ENCODE peak calls at places on chromosomes 4 and X, in five cellular contexts. A is A549, H is GM12878, R is IMR-90, N is K562. I is an unnamed sample.

GRCh38 chr4:48603366-48604003 is 113.4 kb downstream of the ZAR1 start:
- DNase-seq in A (no peak), H (no peak), R (no peak), N (no peak), I (no peak)

GRCh38 chr4:76745264-76745663 is 152.7 kb downstream of the SOWAHB start:
- DNase-seq in A (no peak), N (no peak), H (no peak), R (peak), I (no peak)

GRCh38 chrX:11367609-11368430 is 74.6 kb downstream of the AMELX start:
- DNase-seq in A (no peak), N (peak), H (no peak), R (peak), I (no peak)

GRCh38 chrX:144896323-144896722 is 351.0 kb upstream of the SPANXN1 start:
- DNase-seq in A (no peak), R (no peak), N (no peak), H (no peak), I (no peak)

GRCh38 chr4:184907216-184907615 is 81.4 kb upstream of the ACSL1 start:
- DNase-seq in R (no peak), A (no peak), H (no peak), N (no peak), I (no peak)

GRCh38 chrX:700936-701335 is 70.3 kb downstream of the SHOX start:
- DNase-seq in N (no peak), R (no peak), H (no peak), A (no peak), I (no peak)

GRCh38 chrX:75547783-75548182 is 24.9 kb upstream of the ZDHHC15 start:
- DNase-seq in R (no peak), H (no peak), A (no peak), N (no peak), I (no peak)

GRCh38 chr4:112908511-112908910 is 140.9 kb upstream of the ANK2 start:
- DNase-seq in R (no peak), N (no peak), A (no peak), H (no peak), I (no peak)

GRCh38 chr4:101065346-101065745 is 282.0 kb downstream of the PPP3CA start:
- DNase-seq in N (no peak), R (no peak), A (no peak), H (no peak), I (no peak)

GRCh38 chrX:13428055-13428786 is 108.4 kb upstream of the ATXN3L start:
- DNase-seq in R (peak), A (peak), N (no peak), H (no peak), I (no peak)

GRCh38 chrX:31224321-31225012 is 152.6 kb upstream of the FTHL17 start:
- DNase-seq in H (no peak), R (no peak), A (no peak), N (no peak), I (no peak)

GRCh38 chr4:158728256-158728655 is 5.1 kb upstream of the PPID start:
- DNase-seq in R (no peak), A (no peak), N (no peak), H (no peak), I (no peak)

GRCh38 chrX:12946406-12946805 is 28.5 kb upstream of the TMSB4X start:
- DNase-seq in A (no peak), N (no peak), H (no peak), R (no peak), I (no peak)

GRCh38 chr4:7971881-7972500 is 32.3 kb upstream of the AFAP1 start:
- DNase-seq in N (no peak), R (no peak), H (no peak), A (no peak), I (no peak)

GRCh38 chr4:108433832-108434231 is 186.5 kb upstream of the RPL34 start:
- DNase-seq in H (no peak), N (no peak), R (peak), A (no peak), I (no peak)

GRCh38 chrX:64152857-64153256 is 52.7 kb downstream of the AMER1 start:
- DNase-seq in R (no peak), A (no peak), N (no peak), H (no peak), I (no peak)

GRCh38 chr4:112296949-112297483 is at the start of gene ALPK1:
- DNase-seq in N (no peak), A (peak), H (no peak), R (peak), I (peak)

GRCh38 chrX:47690175-47690574 is 31.2 kb upstream of the UXT start:
- DNase-seq in N (no peak), R (no peak), A (no peak), H (no peak), I (no peak)

GRCh38 chrX:50893466-50893865 is 17.1 kb upstream of the BMP15 start:
- DNase-seq in H (no peak), A (no peak), N (no peak), R (no peak), I (no peak)

GRCh38 chrX:44874481-44875184 is 1.6 kb downstream of the KDM6A start:
- DNase-seq in R (peak), N (peak), H (no peak), A (peak), I (peak)

GRCh38 chr4:181950372-181951127 is 292.7 kb upstream of the TENM3 start:
- DNase-seq in A (no peak), H (no peak), N (no peak), R (no peak), I (no peak)

GRCh38 chr4:74933562-74934015 is 673 bp downstream of the PARM1 start:
- DNase-seq in A (no peak), N (no peak), H (no peak), R (no peak), I (peak)

GRCh38 chr4:127856485-127857447 is 23.9 kb upstream of the PLK4 start:
- DNase-seq in A (no peak), H (peak), N (no peak), R (peak), I (no peak)

GRCh38 chr4:141283152-141283551 is 62.5 kb downstream of the ZNF330 start:
- DNase-seq in N (no peak), H (no peak), A (no peak), R (no peak), I (no peak)

GRCh38 chr4:38310446-38311043 is 350.3 kb downstream of the PTTG2 start:
- DNase-seq in N (no peak), H (peak), R (no peak), A (no peak), I (no peak)

GRCh38 chrX:133414399-133415275 is 652 bp downstream of the GPC4 start:
- DNase-seq in N (no peak), R (no peak), H (no peak), A (no peak), I (peak)

GRCh38 chrX:153984351-153985178 is 12.0 kb downstream of the TMEM187 start:
- DNase-seq in R (no peak), N (peak), A (no peak), H (no peak), I (no peak)

GRCh38 chrX:8783100-8784098 is 17.8 kb downstream of the FAM9A start:
- DNase-seq in N (peak), A (peak), R (peak), H (no peak), I (peak)

GRCh38 chrX:39674771-39675553 is 422.8 kb downstream of the BCOR start:
- DNase-seq in H (no peak), N (no peak), A (no peak), R (no peak), I (no peak)

GRCh38 chrX:40008841-40009461 is 88.8 kb downstream of the BCOR start:
- DNase-seq in R (no peak), H (no peak), A (no peak), N (no peak), I (no peak)

GRCh38 chrX:119004920-119005524 is 30.6 kb downstream of the LONRF3 start:
- DNase-seq in A (peak), H (no peak), N (peak), R (peak), I (peak)

GRCh38 chr4:77601614-77602187 is 3.9 kb upstream of the CXCL13 start:
- DNase-seq in N (no peak), R (no peak), H (no peak), A (no peak), I (no peak)

GRCh38 chrX:2568125-2568524 is 67.3 kb upstream of the DHRSX start:
- DNase-seq in R (no peak), N (no peak), H (no peak), A (no peak), I (no peak)

GRCh38 chrX:119694601-119695534 is 1.9 kb upstream of the SEPTIN6 start:
- DNase-seq in R (no peak), H (no peak), A (no peak), N (no peak), I (no peak)

GRCh38 chr4:151039733-151040132 is 24.6 kb upstream of the LRBA start:
- DNase-seq in N (no peak), H (no peak), R (no peak), A (no peak), I (no peak)

GRCh38 chrX:86830685-86831084 is 682.4 kb downstream of the DACH2 start:
- DNase-seq in H (no peak), N (no peak), A (no peak), R (no peak), I (no peak)
- TF ChIP-seq BHLHE40 in H (no peak), N (no peak), A (no peak), R (no peak), I (no peak)

GRCh38 chrX:73069365-73070035 is 9.8 kb downstream of the PABPC1L2A start:
- DNase-seq in N (no peak), H (no peak), A (no peak), R (no peak), I (no peak)
- TF ChIP-seq BHLHE40 in N (no peak), H (no peak), A (no peak), R (no peak), I (no peak)

GRCh38 chr4:87100093-87100634 is 120.3 kb downstream of the KLHL8 start:
- DNase-seq in A (no peak), H (no peak), R (no peak), N (no peak), I (no peak)
- TF ChIP-seq BHLHE40 in A (no peak), H (no peak), R (no peak), N (no peak), I (no peak)

DNA sequence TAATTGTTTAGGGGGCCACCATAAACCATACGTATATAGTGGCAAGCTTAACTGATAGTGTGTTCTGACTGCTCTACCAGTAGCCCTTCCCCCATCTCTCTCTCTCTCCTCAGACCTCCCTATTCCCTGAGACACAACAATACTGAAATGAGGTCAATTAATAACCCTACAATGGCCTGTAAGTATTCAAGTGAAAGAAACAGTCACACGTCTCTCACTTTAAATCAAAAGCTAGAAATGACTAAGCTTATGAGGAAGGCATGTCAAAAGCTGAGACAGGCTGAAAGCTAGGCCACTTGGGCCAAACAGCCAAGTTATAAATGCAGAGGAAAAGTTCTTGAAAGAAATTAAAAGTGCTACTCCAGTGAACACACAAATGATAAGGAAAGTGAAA is 78.0 kb downstream of the PRDM5 start:
- DNase-seq in R (no peak), N (no peak), A (no peak), H (peak), I (no peak)
- TF ChIP-seq BHLHE40 in R (no peak), N (no peak), A (no peak), H (peak), I (no peak)

DNA sequence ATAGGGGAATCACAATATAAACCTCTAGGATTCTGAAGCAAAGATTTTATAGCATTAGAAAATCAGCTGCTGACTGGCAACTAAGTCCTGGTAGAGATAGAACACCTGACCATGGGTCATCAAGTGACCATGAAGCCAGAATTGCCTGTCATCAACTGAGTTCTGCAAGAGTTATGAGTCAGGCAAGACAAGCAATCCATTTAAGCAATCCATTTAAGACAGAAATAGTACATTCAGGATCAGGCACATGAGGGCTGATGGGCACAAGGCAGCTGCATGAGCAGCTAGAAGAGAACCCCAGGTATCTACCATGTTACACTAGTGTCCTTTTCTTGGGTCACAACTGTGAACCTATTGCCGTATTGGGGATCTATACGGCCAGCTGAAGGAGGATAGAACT is 98.9 kb downstream of the SPRY1 start:
- DNase-seq in N (no peak), H (no peak), A (no peak), R (peak), I (no peak)
- TF ChIP-seq BHLHE40 in N (no peak), H (no peak), A (no peak), R (no peak), I (no peak)

GRCh38 chrX:85928606-85929005 is 118.8 kb downstream of the CHM start:
- DNase-seq in H (no peak), R (no peak), N (no peak), A (no peak), I (no peak)

GRCh38 chrX:85927740-85928139 is 119.6 kb downstream of the CHM start:
- DNase-seq in R (no peak), N (no peak), A (no peak), H (no peak), I (no peak)

DNA sequence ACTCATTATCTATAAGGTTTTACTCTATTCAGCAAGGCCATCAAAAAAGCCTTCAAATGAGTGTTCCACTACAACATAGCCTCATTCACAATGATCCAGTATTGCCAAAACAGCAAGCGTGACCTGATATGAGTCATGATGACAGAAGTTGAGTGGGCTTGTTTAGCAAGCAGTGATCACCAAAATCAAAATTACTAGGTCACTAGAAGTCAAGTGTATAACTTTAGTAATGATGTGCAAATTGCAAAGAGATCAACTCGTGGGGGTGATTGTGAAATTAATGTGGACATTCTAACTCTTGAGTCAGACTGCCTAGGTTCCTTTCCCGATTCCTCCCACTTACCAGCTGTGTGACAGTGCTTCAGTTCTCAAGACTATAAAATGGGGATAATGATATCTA is 124.5 kb downstream of the CHM start:
- DNase-seq in A (no peak), N (no peak), H (no peak), R (peak), I (no peak)
- TF ChIP-seq BHLHE40 in A (no peak), N (no peak), H (no peak), R (peak), I (no peak)

DNA sequence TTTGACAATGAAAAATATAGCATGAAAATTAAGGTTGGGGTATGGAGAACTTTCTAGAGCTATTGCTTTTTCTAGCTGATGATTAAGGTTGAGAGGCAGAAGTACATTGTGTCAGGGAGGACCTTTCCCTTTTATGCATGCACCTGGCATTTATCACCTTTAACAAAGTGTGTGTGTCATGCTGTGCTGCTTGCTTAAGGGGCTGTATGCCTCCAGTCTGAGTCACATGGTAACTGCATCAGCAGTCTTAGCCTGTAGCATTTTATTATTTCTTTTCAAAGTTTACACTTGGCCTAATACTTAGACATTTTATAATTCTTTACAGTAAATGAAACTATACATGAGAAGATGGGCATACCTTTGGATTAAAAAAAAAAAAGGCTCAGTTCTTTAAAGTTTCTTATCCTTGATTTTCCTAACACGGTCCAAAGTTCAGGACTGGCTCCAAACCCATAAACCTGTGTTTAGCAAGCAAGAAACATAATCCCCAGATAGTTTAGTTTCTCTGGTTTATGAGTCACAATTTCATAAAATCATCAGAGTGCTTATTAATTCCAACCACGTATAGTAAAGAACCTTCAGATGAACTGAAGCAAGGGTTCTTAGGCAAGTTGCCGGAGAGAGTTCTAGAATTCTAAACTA is 14.5 kb downstream of the NPNT start:
- DNase-seq in N (no peak), R (peak), A (peak), H (no peak), I (no peak)
- TF ChIP-seq BHLHE40 in N (no peak), R (no peak), A (no peak), H (no peak), I (no peak)

GRCh38 chr4:68074397-68074796 is 55.3 kb downstream of the TMPRSS11F start:
- DNase-seq in A (no peak), N (no peak), R (no peak), H (no peak), I (no peak)
- TF ChIP-seq BHLHE40 in A (no peak), N (no peak), R (no peak), H (no peak), I (no peak)

GRCh38 chr4:142567620-142568451 is 278.3 kb downstream of the INPP4B start:
- DNase-seq in R (peak), N (no peak), H (peak), A (no peak), I (no peak)
- TF ChIP-seq BHLHE40 in R (no peak), N (no peak), H (no peak), A (no peak), I (no peak)

DNA sequence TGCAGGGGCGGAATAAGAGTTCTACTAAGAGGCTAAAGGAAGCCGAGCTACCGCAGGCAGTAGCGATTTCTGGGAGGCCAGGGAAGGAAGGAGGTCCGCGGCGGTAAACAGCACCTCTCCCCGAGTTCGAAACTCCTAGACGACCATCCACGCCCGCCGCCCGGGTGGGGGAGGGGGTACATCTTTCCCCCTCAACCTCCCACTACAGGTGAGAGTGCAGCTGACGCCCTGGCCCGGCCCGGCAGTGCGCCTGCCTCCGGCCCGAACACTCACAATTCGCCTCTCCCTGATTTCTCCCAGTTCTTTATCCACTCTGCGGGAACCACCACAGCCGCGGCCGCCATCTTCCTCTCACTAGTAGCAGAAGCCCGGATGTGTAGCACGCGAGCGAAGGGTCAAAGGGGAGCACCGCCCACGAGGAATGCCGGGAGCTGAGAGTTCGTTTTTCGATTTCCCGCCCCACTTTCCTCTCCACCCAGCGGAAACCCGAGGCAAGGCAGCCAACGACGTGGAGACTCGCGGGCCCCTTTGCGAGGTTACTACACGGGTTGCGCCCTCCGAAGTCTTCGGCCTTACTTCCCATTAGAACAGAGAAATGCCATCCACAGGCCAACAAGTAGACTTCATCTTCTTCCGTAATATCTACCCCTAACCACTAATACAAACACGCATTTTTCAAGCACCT is at the start of gene THOC2:
- DNase-seq in A (peak), H (peak), R (peak), N (peak), I (peak)
- TF ChIP-seq BHLHE40 in A (peak), H (peak), R (peak), N (peak), I (no peak)